ENCODE peak calls at places on chromosome 5, in seven cellular contexts. One of them, this sample, is unnamed.

GRCh38 chr5:17022296-17022695 is 86.2 kb upstream of the MYO10 start:
- DNase-seq in skeletal muscle cell: no peak
- DNase-seq in activated CD8-positive, alpha-beta T cell treated with anti-CD3 and anti-CD28 coated beads, Interleukin-2, amount 10 ng/mL, durations not matched to agents 7 days and 5 days: no peak
- DNase-seq in AG08395: no peak
- DNase-seq in AG20443: no peak
- DNase-seq in effector memory CD4-positive, alpha-beta T cell: no peak
- DNase-seq in suprapubic skin: no peak
- DNase-seq in this sample: no peak

GRCh38 chr5:141155540-141156374 is 5.9 kb downstream of the PCDHB6 start:
- DNase-seq in skeletal muscle cell: no peak
- DNase-seq in activated CD8-positive, alpha-beta T cell treated with anti-CD3 and anti-CD28 coated beads, Interleukin-2, amount 10 ng/mL, durations not matched to agents 7 days and 5 days: no peak
- DNase-seq in AG08395: no peak
- DNase-seq in AG20443: no peak
- DNase-seq in effector memory CD4-positive, alpha-beta T cell: no peak
- DNase-seq in suprapubic skin: no peak
- DNase-seq in this sample: no peak

GRCh38 chr5:3004361-3005080 is 253.0 kb upstream of the IRX2 start:
- DNase-seq in skeletal muscle cell: no peak
- DNase-seq in activated CD8-positive, alpha-beta T cell treated with anti-CD3 and anti-CD28 coated beads, Interleukin-2, amount 10 ng/mL, durations not matched to agents 7 days and 5 days: no peak
- DNase-seq in AG08395: no peak
- DNase-seq in AG20443: no peak
- DNase-seq in effector memory CD4-positive, alpha-beta T cell: no peak
- DNase-seq in suprapubic skin: peak; percentile 58
- DNase-seq in this sample: no peak

GRCh38 chr5:179901915-179902762 is 5.6 kb downstream of the TBC1D9B start:
- DNase-seq in skeletal muscle cell: no peak
- DNase-seq in activated CD8-positive, alpha-beta T cell treated with anti-CD3 and anti-CD28 coated beads, Interleukin-2, amount 10 ng/mL, durations not matched to agents 7 days and 5 days: no peak
- DNase-seq in AG08395: no peak
- DNase-seq in AG20443: no peak
- DNase-seq in effector memory CD4-positive, alpha-beta T cell: no peak
- DNase-seq in suprapubic skin: no peak
- DNase-seq in this sample: no peak

GRCh38 chr5:73948720-73949119 is 322.7 kb downstream of the ARHGEF28 start:
- DNase-seq in skeletal muscle cell: peak; percentile 73
- DNase-seq in activated CD8-positive, alpha-beta T cell treated with anti-CD3 and anti-CD28 coated beads, Interleukin-2, amount 10 ng/mL, durations not matched to agents 7 days and 5 days: no peak
- DNase-seq in AG08395: peak; percentile 42
- DNase-seq in AG20443: peak; percentile 48
- DNase-seq in effector memory CD4-positive, alpha-beta T cell: no peak
- DNase-seq in suprapubic skin: no peak
- DNase-seq in this sample: no peak

GRCh38 chr5:123916331-123917121 is 404.5 kb downstream of the CSNK1G3 start:
- DNase-seq in skeletal muscle cell: peak; percentile 58
- DNase-seq in activated CD8-positive, alpha-beta T cell treated with anti-CD3 and anti-CD28 coated beads, Interleukin-2, amount 10 ng/mL, durations not matched to agents 7 days and 5 days: no peak
- DNase-seq in AG08395: peak; percentile 67
- DNase-seq in AG20443: peak; percentile 55
- DNase-seq in effector memory CD4-positive, alpha-beta T cell: no peak
- DNase-seq in suprapubic skin: no peak
- DNase-seq in this sample: no peak

GRCh38 chr5:1995491-1995890 is 112.8 kb upstream of the IRX4 start:
- DNase-seq in skeletal muscle cell: no peak
- DNase-seq in activated CD8-positive, alpha-beta T cell treated with anti-CD3 and anti-CD28 coated beads, Interleukin-2, amount 10 ng/mL, durations not matched to agents 7 days and 5 days: no peak
- DNase-seq in AG08395: no peak
- DNase-seq in AG20443: peak; percentile 1
- DNase-seq in effector memory CD4-positive, alpha-beta T cell: no peak
- DNase-seq in suprapubic skin: peak; percentile 65
- DNase-seq in this sample: no peak

GRCh38 chr5:173644700-173645436 is 28.4 kb upstream of the BOD1 start:
- DNase-seq in skeletal muscle cell: no peak
- DNase-seq in activated CD8-positive, alpha-beta T cell treated with anti-CD3 and anti-CD28 coated beads, Interleukin-2, amount 10 ng/mL, durations not matched to agents 7 days and 5 days: no peak
- DNase-seq in AG08395: no peak
- DNase-seq in AG20443: no peak
- DNase-seq in effector memory CD4-positive, alpha-beta T cell: no peak
- DNase-seq in suprapubic skin: peak; percentile 40
- DNase-seq in this sample: no peak

GRCh38 chr5:134555889-134556311 is 30.4 kb downstream of the JADE2 start:
- DNase-seq in skeletal muscle cell: no peak
- DNase-seq in activated CD8-positive, alpha-beta T cell treated with anti-CD3 and anti-CD28 coated beads, Interleukin-2, amount 10 ng/mL, durations not matched to agents 7 days and 5 days: peak; percentile 83
- DNase-seq in AG08395: peak; percentile 74
- DNase-seq in AG20443: peak; percentile 74
- DNase-seq in effector memory CD4-positive, alpha-beta T cell: peak; percentile 85
- DNase-seq in suprapubic skin: no peak
- DNase-seq in this sample: peak; percentile 55

This sample was measured in pancreas.